ENCODE peak calls at places on chromosomes 13 and 19, in five cellular contexts. One of them, this sample, is unnamed.
A peak's percentile ranks its signal among the peaks of the same experiment; 100 is the strongest.

GRCh38 chr13:43805071-43805468 is 18.3 kb upstream of the ENOX1 start:
- DNase-seq in nucleus accumbens: peak; percentile 22
- DNase-seq in CD8-positive, alpha-beta T cell: no peak
- DNase-seq in activated T-cell treated with anti-CD3 and anti-CD28 coated beads for 1 hour: no peak
- DNase-seq in IMR-90: peak; percentile 96
- DNase-seq in this sample: no peak

GRCh38 chr13:99864627-99864990 is 107.0 kb downstream of the ZIC5 start:
- DNase-seq in activated T-cell treated with anti-CD3 and anti-CD28 coated beads for 1 hour: no peak
- DNase-seq in nucleus accumbens: no peak
- DNase-seq in CD8-positive, alpha-beta T cell: no peak
- DNase-seq in IMR-90: no peak
- DNase-seq in this sample: no peak

GRCh38 chr13:73428137-73428536 is 369.3 kb downstream of the KLF5 start:
- DNase-seq in nucleus accumbens: no peak
- DNase-seq in IMR-90: peak; percentile 76
- DNase-seq in CD8-positive, alpha-beta T cell: no peak
- DNase-seq in activated T-cell treated with anti-CD3 and anti-CD28 coated beads for 1 hour: no peak
- DNase-seq in this sample: no peak

GRCh38 chr19:52689804-52690394 is 44.9 kb downstream of the ZNF611 start:
- DNase-seq in nucleus accumbens: peak; percentile 26
- DNase-seq in CD8-positive, alpha-beta T cell: peak; percentile 35
- DNase-seq in IMR-90: no peak
- DNase-seq in activated T-cell treated with anti-CD3 and anti-CD28 coated beads for 1 hour: peak; percentile 11
- DNase-seq in this sample: no peak

GRCh38 chr19:50906217-50906616 is 5.0 kb downstream of the KLK4 start:
- DNase-seq in CD8-positive, alpha-beta T cell: no peak
- DNase-seq in activated T-cell treated with anti-CD3 and anti-CD28 coated beads for 1 hour: peak; percentile 20
- DNase-seq in nucleus accumbens: no peak
- DNase-seq in IMR-90: no peak
- DNase-seq in this sample: no peak

GRCh38 chr19:37313335-37313627 is 57.6 kb upstream of the ZNF527 start:
- DNase-seq in IMR-90: no peak
- DNase-seq in nucleus accumbens: no peak
- DNase-seq in CD8-positive, alpha-beta T cell: no peak
- DNase-seq in activated T-cell treated with anti-CD3 and anti-CD28 coated beads for 1 hour: no peak
- DNase-seq in this sample: no peak

GRCh38 chr13:22103628-22104027 is 432.8 kb downstream of the FGF9 start:
- DNase-seq in nucleus accumbens: no peak
- DNase-seq in CD8-positive, alpha-beta T cell: no peak
- DNase-seq in activated T-cell treated with anti-CD3 and anti-CD28 coated beads for 1 hour: no peak
- DNase-seq in IMR-90: peak; percentile 63
- DNase-seq in this sample: no peak

GRCh38 chr19:58513694-58514563 is 2.1 kb upstream of the SLC27A5 start:
- DNase-seq in IMR-90: peak; percentile 68
- DNase-seq in nucleus accumbens: peak; percentile 54
- DNase-seq in CD8-positive, alpha-beta T cell: peak; percentile 96
- DNase-seq in activated T-cell treated with anti-CD3 and anti-CD28 coated beads for 1 hour: peak; percentile 94
- DNase-seq in this sample: peak; percentile 88

GRCh38 chr13:48560657-48561337 is 27.9 kb upstream of the RCBTB2 start:
- DNase-seq in activated T-cell treated with anti-CD3 and anti-CD28 coated beads for 1 hour: no peak
- DNase-seq in CD8-positive, alpha-beta T cell: no peak
- DNase-seq in IMR-90: no peak
- DNase-seq in nucleus accumbens: no peak
- DNase-seq in this sample: no peak

GRCh38 chr19:16654151-16654550 is 5.8 kb downstream of the SMIM7 start:
- DNase-seq in activated T-cell treated with anti-CD3 and anti-CD28 coated beads for 1 hour: no peak
- DNase-seq in IMR-90: no peak
- DNase-seq in CD8-positive, alpha-beta T cell: no peak
- DNase-seq in nucleus accumbens: no peak
- DNase-seq in this sample: no peak

GRCh38 chr13:96091164-96091931 is 1.4 kb downstream of the HS6ST3 start:
- DNase-seq in activated T-cell treated with anti-CD3 and anti-CD28 coated beads for 1 hour: no peak
- DNase-seq in CD8-positive, alpha-beta T cell: no peak
- DNase-seq in nucleus accumbens: no peak
- DNase-seq in IMR-90: no peak
- DNase-seq in this sample: no peak

GRCh38 chr19:19113040-19113541 is 25.2 kb downstream of the TMEM161A start:
- DNase-seq in activated T-cell treated with anti-CD3 and anti-CD28 coated beads for 1 hour: no peak
- DNase-seq in CD8-positive, alpha-beta T cell: no peak
- DNase-seq in nucleus accumbens: no peak
- DNase-seq in IMR-90: peak; percentile 74
- DNase-seq in this sample: no peak

GRCh38 chr19:16896098-16896912 is 7.5 kb downstream of the F2RL3 start:
- DNase-seq in nucleus accumbens: no peak
- DNase-seq in activated T-cell treated with anti-CD3 and anti-CD28 coated beads for 1 hour: no peak
- DNase-seq in CD8-positive, alpha-beta T cell: no peak
- DNase-seq in IMR-90: no peak
- DNase-seq in this sample: no peak

GRCh38 chr13:26498524-26499208 is 58.8 kb upstream of the WASF3 start:
- DNase-seq in IMR-90: peak; percentile 43
- DNase-seq in nucleus accumbens: no peak
- DNase-seq in CD8-positive, alpha-beta T cell: no peak
- DNase-seq in activated T-cell treated with anti-CD3 and anti-CD28 coated beads for 1 hour: no peak
- DNase-seq in this sample: no peak

GRCh38 chr19:532578-533484 is 1.3 kb downstream of the CDC34 start:
- DNase-seq in IMR-90: peak; percentile 64
- DNase-seq in nucleus accumbens: peak; percentile 72
- DNase-seq in activated T-cell treated with anti-CD3 and anti-CD28 coated beads for 1 hour: no peak
- DNase-seq in CD8-positive, alpha-beta T cell: peak; percentile 56
- DNase-seq in this sample: peak; percentile 27

GRCh38 chr13:68759617-68760016 is 1348.0 kb upstream of the ATXN8OS start:
- DNase-seq in CD8-positive, alpha-beta T cell: no peak
- DNase-seq in nucleus accumbens: no peak
- DNase-seq in activated T-cell treated with anti-CD3 and anti-CD28 coated beads for 1 hour: no peak
- DNase-seq in IMR-90: no peak
- DNase-seq in this sample: no peak

GRCh38 chr19:56098731-56099577 is 22.1 kb downstream of the ZNF787 start:
- DNase-seq in nucleus accumbens: no peak
- DNase-seq in activated T-cell treated with anti-CD3 and anti-CD28 coated beads for 1 hour: no peak
- DNase-seq in IMR-90: no peak
- DNase-seq in CD8-positive, alpha-beta T cell: no peak
- DNase-seq in this sample: no peak

GRCh38 chr13:43785166-43785680 is 1.5 kb downstream of the ENOX1 start:
- DNase-seq in activated T-cell treated with anti-CD3 and anti-CD28 coated beads for 1 hour: no peak
- DNase-seq in nucleus accumbens: no peak
- DNase-seq in IMR-90: peak; percentile 2
- DNase-seq in CD8-positive, alpha-beta T cell: no peak
- DNase-seq in this sample: no peak

GRCh38 chr13:36680918-36681317 is 7.1 kb downstream of the SERTM1 start:
- DNase-seq in IMR-90: no peak
- DNase-seq in nucleus accumbens: no peak
- DNase-seq in CD8-positive, alpha-beta T cell: no peak
- DNase-seq in activated T-cell treated with anti-CD3 and anti-CD28 coated beads for 1 hour: no peak
- DNase-seq in this sample: no peak

GRCh38 chr19:43747557-43748204 is 7.1 kb downstream of the SMG9 start:
- DNase-seq in activated T-cell treated with anti-CD3 and anti-CD28 coated beads for 1 hour: no peak
- DNase-seq in CD8-positive, alpha-beta T cell: no peak
- DNase-seq in IMR-90: no peak
- DNase-seq in nucleus accumbens: no peak
- DNase-seq in this sample: no peak

GRCh38 chr19:48405850-48406249 is 12.4 kb downstream of the GRIN2D start:
- DNase-seq in IMR-90: peak; percentile 18
- DNase-seq in nucleus accumbens: no peak
- DNase-seq in activated T-cell treated with anti-CD3 and anti-CD28 coated beads for 1 hour: no peak
- DNase-seq in CD8-positive, alpha-beta T cell: no peak
- DNase-seq in this sample: no peak

GRCh38 chr19:49497047-49497789 is 984 bp downstream of the RPS11 start:
- DNase-seq in CD8-positive, alpha-beta T cell: peak; percentile 80
- DNase-seq in IMR-90: peak; percentile 47
- DNase-seq in activated T-cell treated with anti-CD3 and anti-CD28 coated beads for 1 hour: peak; percentile 63
- DNase-seq in nucleus accumbens: no peak
- DNase-seq in this sample: peak; percentile 68

GRCh38 chr13:110387451-110388140 is 80.5 kb downstream of the COL4A2 start:
- DNase-seq in activated T-cell treated with anti-CD3 and anti-CD28 coated beads for 1 hour: no peak
- DNase-seq in nucleus accumbens: no peak
- DNase-seq in IMR-90: peak; percentile 84
- DNase-seq in CD8-positive, alpha-beta T cell: no peak
- DNase-seq in this sample: no peak

GRCh38 chr13:76954568-76954967 is 6.3 kb downstream of the ACOD1 start:
- DNase-seq in CD8-positive, alpha-beta T cell: no peak
- DNase-seq in IMR-90: no peak
- DNase-seq in activated T-cell treated with anti-CD3 and anti-CD28 coated beads for 1 hour: no peak
- DNase-seq in nucleus accumbens: no peak
- DNase-seq in this sample: no peak

GRCh38 chr13:113742000-113742441 is 17.0 kb upstream of the TMEM255B start:
- DNase-seq in nucleus accumbens: no peak
- DNase-seq in CD8-positive, alpha-beta T cell: peak; percentile 37
- DNase-seq in IMR-90: peak; percentile 50
- DNase-seq in activated T-cell treated with anti-CD3 and anti-CD28 coated beads for 1 hour: no peak
- DNase-seq in this sample: no peak